ENCODE peak calls at places on chromosome 17, in ten cellular contexts. One of them, this sample, is unnamed.
A peak's percentile ranks its signal among the peaks of the same experiment; 100 is the strongest.

GRCh38 chr17:7374353-7374752 is 6.5 kb upstream of the TNK1 start:
- DNase-seq in hypothalamus: no peak
- DNase-seq in CD8-positive, alpha-beta T cell: no peak
- DNase-seq in germinal center: no peak
- DNase-seq in renal cortical epithelial cell: no peak
- DNase-seq in A172: no peak
- DNase-seq in astrocyte of the spinal cord: no peak
- DNase-seq in heart right ventricle: no peak
- DNase-seq in stimulated activated CD8-positive, alpha-beta memory T cell treated with anti-CD3 and anti-CD28 coated beads, Interleukin-4, amount 100 ng/mL, for 1 hour: no peak
- DNase-seq in ascending aorta: no peak
- DNase-seq in this sample: no peak

GRCh38 chr17:30378191-30378796 is 433 bp upstream of the CPD start:
- DNase-seq in heart right ventricle: peak; percentile 39
- DNase-seq in stimulated activated CD8-positive, alpha-beta memory T cell treated with anti-CD3 and anti-CD28 coated beads, Interleukin-4, amount 100 ng/mL, for 1 hour: peak; percentile 21
- DNase-seq in CD8-positive, alpha-beta T cell: peak; percentile 76
- DNase-seq in hypothalamus: peak; percentile 40
- DNase-seq in ascending aorta: no peak
- DNase-seq in astrocyte of the spinal cord: no peak
- DNase-seq in renal cortical epithelial cell: no peak
- DNase-seq in A172: no peak
- DNase-seq in germinal center: peak; percentile 33
- DNase-seq in this sample: no peak

GRCh38 chr17:38706625-38707298 is 1.7 kb downstream of the MLLT6 start:
- DNase-seq in heart right ventricle: no peak
- DNase-seq in A172: no peak
- DNase-seq in astrocyte of the spinal cord: no peak
- DNase-seq in germinal center: peak; percentile 40
- DNase-seq in ascending aorta: peak; percentile 63
- DNase-seq in hypothalamus: no peak
- DNase-seq in stimulated activated CD8-positive, alpha-beta memory T cell treated with anti-CD3 and anti-CD28 coated beads, Interleukin-4, amount 100 ng/mL, for 1 hour: no peak
- DNase-seq in CD8-positive, alpha-beta T cell: no peak
- DNase-seq in renal cortical epithelial cell: peak; percentile 23
- DNase-seq in this sample: no peak

GRCh38 chr17:80619535-80620235 is 75.0 kb downstream of the RPTOR start:
- DNase-seq in hypothalamus: no peak
- DNase-seq in A172: peak; percentile 81
- DNase-seq in germinal center: no peak
- DNase-seq in astrocyte of the spinal cord: no peak
- DNase-seq in CD8-positive, alpha-beta T cell: peak; percentile 21
- DNase-seq in stimulated activated CD8-positive, alpha-beta memory T cell treated with anti-CD3 and anti-CD28 coated beads, Interleukin-4, amount 100 ng/mL, for 1 hour: no peak
- DNase-seq in renal cortical epithelial cell: peak; percentile 82
- DNase-seq in ascending aorta: no peak
- DNase-seq in heart right ventricle: no peak
- DNase-seq in this sample: no peak

GRCh38 chr17:41792835-41793748 is 6.6 kb upstream of the JUP start:
- DNase-seq in CD8-positive, alpha-beta T cell: no peak
- DNase-seq in astrocyte of the spinal cord: no peak
- DNase-seq in stimulated activated CD8-positive, alpha-beta memory T cell treated with anti-CD3 and anti-CD28 coated beads, Interleukin-4, amount 100 ng/mL, for 1 hour: no peak
- DNase-seq in renal cortical epithelial cell: peak; percentile 84
- DNase-seq in heart right ventricle: peak; percentile 60
- DNase-seq in germinal center: no peak
- DNase-seq in A172: peak; percentile 96
- DNase-seq in ascending aorta: no peak
- DNase-seq in hypothalamus: no peak
- DNase-seq in this sample: no peak

GRCh38 chr17:37564252-37564651 is 45.0 kb downstream of the SYNRG start:
- DNase-seq in ascending aorta: no peak
- DNase-seq in astrocyte of the spinal cord: no peak
- DNase-seq in stimulated activated CD8-positive, alpha-beta memory T cell treated with anti-CD3 and anti-CD28 coated beads, Interleukin-4, amount 100 ng/mL, for 1 hour: no peak
- DNase-seq in hypothalamus: no peak
- DNase-seq in heart right ventricle: no peak
- DNase-seq in renal cortical epithelial cell: no peak
- DNase-seq in germinal center: no peak
- DNase-seq in CD8-positive, alpha-beta T cell: no peak
- DNase-seq in A172: no peak
- DNase-seq in this sample: no peak

GRCh38 chr17:42436401-42436800 is 13.3 kb upstream of the CAVIN1 start:
- DNase-seq in ascending aorta: peak; percentile 85
- DNase-seq in astrocyte of the spinal cord: peak; percentile 94
- DNase-seq in CD8-positive, alpha-beta T cell: no peak
- DNase-seq in stimulated activated CD8-positive, alpha-beta memory T cell treated with anti-CD3 and anti-CD28 coated beads, Interleukin-4, amount 100 ng/mL, for 1 hour: no peak
- DNase-seq in A172: peak; percentile 61
- DNase-seq in renal cortical epithelial cell: peak; percentile 37
- DNase-seq in hypothalamus: no peak
- DNase-seq in heart right ventricle: no peak
- DNase-seq in germinal center: no peak
- DNase-seq in this sample: peak; percentile 74

GRCh38 chr17:75518201-75518600 is 1.9 kb downstream of the TSEN54 start:
- DNase-seq in ascending aorta: no peak
- DNase-seq in stimulated activated CD8-positive, alpha-beta memory T cell treated with anti-CD3 and anti-CD28 coated beads, Interleukin-4, amount 100 ng/mL, for 1 hour: no peak
- DNase-seq in astrocyte of the spinal cord: no peak
- DNase-seq in heart right ventricle: no peak
- DNase-seq in A172: no peak
- DNase-seq in CD8-positive, alpha-beta T cell: peak; percentile 69
- DNase-seq in hypothalamus: no peak
- DNase-seq in germinal center: peak; percentile 37
- DNase-seq in renal cortical epithelial cell: no peak
- DNase-seq in this sample: no peak

GRCh38 chr17:58986005-58986404 is 120.7 kb downstream of the TRIM37 start:
- DNase-seq in germinal center: no peak
- DNase-seq in CD8-positive, alpha-beta T cell: no peak
- DNase-seq in stimulated activated CD8-positive, alpha-beta memory T cell treated with anti-CD3 and anti-CD28 coated beads, Interleukin-4, amount 100 ng/mL, for 1 hour: no peak
- DNase-seq in renal cortical epithelial cell: no peak
- DNase-seq in astrocyte of the spinal cord: peak; percentile 37
- DNase-seq in A172: no peak
- DNase-seq in hypothalamus: no peak
- DNase-seq in heart right ventricle: no peak
- DNase-seq in ascending aorta: no peak
- DNase-seq in this sample: no peak

GRCh38 chr17:81309140-81309858 is 14.2 kb upstream of the SLC38A10 start:
- DNase-seq in renal cortical epithelial cell: peak; percentile 57
- DNase-seq in ascending aorta: peak; percentile 91
- DNase-seq in heart right ventricle: peak; percentile 93
- DNase-seq in CD8-positive, alpha-beta T cell: no peak
- DNase-seq in astrocyte of the spinal cord: peak; percentile 47
- DNase-seq in germinal center: peak; percentile 32
- DNase-seq in stimulated activated CD8-positive, alpha-beta memory T cell treated with anti-CD3 and anti-CD28 coated beads, Interleukin-4, amount 100 ng/mL, for 1 hour: no peak
- DNase-seq in hypothalamus: no peak
- DNase-seq in A172: peak; percentile 91
- DNase-seq in this sample: peak; percentile 93

GRCh38 chr17:58315281-58315711 is 13.3 kb downstream of the TSPOAP1 start:
- DNase-seq in ascending aorta: peak; percentile 24
- DNase-seq in germinal center: no peak
- DNase-seq in heart right ventricle: no peak
- DNase-seq in renal cortical epithelial cell: no peak
- DNase-seq in A172: no peak
- DNase-seq in stimulated activated CD8-positive, alpha-beta memory T cell treated with anti-CD3 and anti-CD28 coated beads, Interleukin-4, amount 100 ng/mL, for 1 hour: no peak
- DNase-seq in CD8-positive, alpha-beta T cell: peak; percentile 45
- DNase-seq in astrocyte of the spinal cord: no peak
- DNase-seq in hypothalamus: no peak
- DNase-seq in this sample: peak; percentile 29

GRCh38 chr17:16027708-16028584 is 28.3 kb downstream of the TTC19 start:
- DNase-seq in heart right ventricle: no peak
- DNase-seq in CD8-positive, alpha-beta T cell: no peak
- DNase-seq in astrocyte of the spinal cord: peak; percentile 93
- DNase-seq in stimulated activated CD8-positive, alpha-beta memory T cell treated with anti-CD3 and anti-CD28 coated beads, Interleukin-4, amount 100 ng/mL, for 1 hour: no peak
- DNase-seq in germinal center: no peak
- DNase-seq in ascending aorta: no peak
- DNase-seq in hypothalamus: no peak
- DNase-seq in A172: peak; percentile 95
- DNase-seq in renal cortical epithelial cell: peak; percentile 95
- DNase-seq in this sample: no peak

GRCh38 chr17:6981426-6981825 is 14.4 kb upstream of the ALOX12 start:
- DNase-seq in CD8-positive, alpha-beta T cell: no peak
- DNase-seq in astrocyte of the spinal cord: no peak
- DNase-seq in renal cortical epithelial cell: no peak
- DNase-seq in ascending aorta: no peak
- DNase-seq in stimulated activated CD8-positive, alpha-beta memory T cell treated with anti-CD3 and anti-CD28 coated beads, Interleukin-4, amount 100 ng/mL, for 1 hour: no peak
- DNase-seq in A172: no peak
- DNase-seq in hypothalamus: no peak
- DNase-seq in heart right ventricle: no peak
- DNase-seq in germinal center: no peak
- DNase-seq in this sample: no peak

GRCh38 chr17:31309525-31309924 is 4.3 kb downstream of the EVI2B start:
- DNase-seq in stimulated activated CD8-positive, alpha-beta memory T cell treated with anti-CD3 and anti-CD28 coated beads, Interleukin-4, amount 100 ng/mL, for 1 hour: no peak
- DNase-seq in renal cortical epithelial cell: no peak
- DNase-seq in germinal center: peak; percentile 79
- DNase-seq in heart right ventricle: no peak
- DNase-seq in A172: no peak
- DNase-seq in astrocyte of the spinal cord: no peak
- DNase-seq in CD8-positive, alpha-beta T cell: no peak
- DNase-seq in ascending aorta: no peak
- DNase-seq in hypothalamus: no peak
- DNase-seq in this sample: no peak

GRCh38 chr17:62626719-62627218 is 701 bp upstream of the MRC2 start:
- DNase-seq in heart right ventricle: peak; percentile 46
- DNase-seq in germinal center: no peak
- DNase-seq in astrocyte of the spinal cord: peak; percentile 81
- DNase-seq in renal cortical epithelial cell: peak; percentile 73
- DNase-seq in CD8-positive, alpha-beta T cell: no peak
- DNase-seq in ascending aorta: peak; percentile 84
- DNase-seq in A172: peak; percentile 64
- DNase-seq in hypothalamus: no peak
- DNase-seq in stimulated activated CD8-positive, alpha-beta memory T cell treated with anti-CD3 and anti-CD28 coated beads, Interleukin-4, amount 100 ng/mL, for 1 hour: no peak
- DNase-seq in this sample: peak; percentile 85

GRCh38 chr17:49696233-49696761 is 11.5 kb downstream of the SLC35B1 start:
- DNase-seq in heart right ventricle: no peak
- DNase-seq in germinal center: no peak
- DNase-seq in ascending aorta: no peak
- DNase-seq in astrocyte of the spinal cord: no peak
- DNase-seq in CD8-positive, alpha-beta T cell: peak; percentile 68
- DNase-seq in renal cortical epithelial cell: no peak
- DNase-seq in A172: no peak
- DNase-seq in stimulated activated CD8-positive, alpha-beta memory T cell treated with anti-CD3 and anti-CD28 coated beads, Interleukin-4, amount 100 ng/mL, for 1 hour: no peak
- DNase-seq in hypothalamus: no peak
- DNase-seq in this sample: no peak

GRCh38 chr17:63838586-63839184 is 3.8 kb downstream of the SMARCD2 start:
- DNase-seq in germinal center: no peak
- DNase-seq in CD8-positive, alpha-beta T cell: no peak
- DNase-seq in stimulated activated CD8-positive, alpha-beta memory T cell treated with anti-CD3 and anti-CD28 coated beads, Interleukin-4, amount 100 ng/mL, for 1 hour: no peak
- DNase-seq in astrocyte of the spinal cord: peak; percentile 55
- DNase-seq in heart right ventricle: peak; percentile 90
- DNase-seq in hypothalamus: peak; percentile 15
- DNase-seq in ascending aorta: peak; percentile 96
- DNase-seq in A172: no peak
- DNase-seq in renal cortical epithelial cell: peak; percentile 44
- DNase-seq in this sample: peak; percentile 98

GRCh38 chr17:77167472-77168306 is 26.9 kb downstream of the SEC14L1 start:
- DNase-seq in hypothalamus: no peak
- DNase-seq in germinal center: no peak
- DNase-seq in astrocyte of the spinal cord: no peak
- DNase-seq in A172: peak; percentile 35
- DNase-seq in renal cortical epithelial cell: no peak
- DNase-seq in CD8-positive, alpha-beta T cell: no peak
- DNase-seq in ascending aorta: no peak
- DNase-seq in heart right ventricle: no peak
- DNase-seq in stimulated activated CD8-positive, alpha-beta memory T cell treated with anti-CD3 and anti-CD28 coated beads, Interleukin-4, amount 100 ng/mL, for 1 hour: no peak
- DNase-seq in this sample: no peak

GRCh38 chr17:75087182-75087557 is 584 bp upstream of the SLC16A5 start:
- DNase-seq in CD8-positive, alpha-beta T cell: no peak
- DNase-seq in germinal center: no peak
- DNase-seq in A172: no peak
- DNase-seq in heart right ventricle: no peak
- DNase-seq in ascending aorta: no peak
- DNase-seq in hypothalamus: no peak
- DNase-seq in astrocyte of the spinal cord: no peak
- DNase-seq in stimulated activated CD8-positive, alpha-beta memory T cell treated with anti-CD3 and anti-CD28 coated beads, Interleukin-4, amount 100 ng/mL, for 1 hour: no peak
- DNase-seq in renal cortical epithelial cell: no peak
- DNase-seq in this sample: no peak

GRCh38 chr17:38874505-38875419 is 4.9 kb downstream of the LASP1 start:
- DNase-seq in heart right ventricle: no peak
- DNase-seq in stimulated activated CD8-positive, alpha-beta memory T cell treated with anti-CD3 and anti-CD28 coated beads, Interleukin-4, amount 100 ng/mL, for 1 hour: no peak
- DNase-seq in germinal center: no peak
- DNase-seq in astrocyte of the spinal cord: no peak
- DNase-seq in renal cortical epithelial cell: no peak
- DNase-seq in CD8-positive, alpha-beta T cell: no peak
- DNase-seq in ascending aorta: no peak
- DNase-seq in hypothalamus: no peak
- DNase-seq in A172: no peak
- DNase-seq in this sample: no peak

GRCh38 chr17:81993726-81994592 is 16.5 kb downstream of the ASPSCR1 start:
- DNase-seq in ascending aorta: no peak
- DNase-seq in heart right ventricle: no peak
- DNase-seq in germinal center: no peak
- DNase-seq in CD8-positive, alpha-beta T cell: no peak
- DNase-seq in renal cortical epithelial cell: no peak
- DNase-seq in stimulated activated CD8-positive, alpha-beta memory T cell treated with anti-CD3 and anti-CD28 coated beads, Interleukin-4, amount 100 ng/mL, for 1 hour: no peak
- DNase-seq in astrocyte of the spinal cord: no peak
- DNase-seq in A172: no peak
- DNase-seq in hypothalamus: no peak
- DNase-seq in this sample: peak; percentile 64

GRCh38 chr17:45784583-45785372 is 658 bp downstream of the CRHR1 start:
- DNase-seq in astrocyte of the spinal cord: no peak
- DNase-seq in stimulated activated CD8-positive, alpha-beta memory T cell treated with anti-CD3 and anti-CD28 coated beads, Interleukin-4, amount 100 ng/mL, for 1 hour: peak; percentile 2
- DNase-seq in heart right ventricle: peak; percentile 20
- DNase-seq in renal cortical epithelial cell: no peak
- DNase-seq in CD8-positive, alpha-beta T cell: peak; percentile 59
- DNase-seq in A172: no peak
- DNase-seq in hypothalamus: no peak
- DNase-seq in germinal center: peak; percentile 35
- DNase-seq in ascending aorta: no peak
- DNase-seq in this sample: no peak

GRCh38 chr17:27207073-27207511 is 86.8 kb upstream of the WSB1 start:
- DNase-seq in stimulated activated CD8-positive, alpha-beta memory T cell treated with anti-CD3 and anti-CD28 coated beads, Interleukin-4, amount 100 ng/mL, for 1 hour: no peak
- DNase-seq in heart right ventricle: no peak
- DNase-seq in A172: peak; percentile 71
- DNase-seq in germinal center: no peak
- DNase-seq in astrocyte of the spinal cord: peak; percentile 33
- DNase-seq in ascending aorta: no peak
- DNase-seq in renal cortical epithelial cell: peak; percentile 62
- DNase-seq in CD8-positive, alpha-beta T cell: no peak
- DNase-seq in hypothalamus: no peak
- DNase-seq in this sample: no peak

GRCh38 chr17:78501241-78502036 is 75.8 kb downstream of the DNAH17 start:
- DNase-seq in heart right ventricle: no peak
- DNase-seq in ascending aorta: no peak
- DNase-seq in renal cortical epithelial cell: no peak
- DNase-seq in A172: no peak
- DNase-seq in hypothalamus: no peak
- DNase-seq in astrocyte of the spinal cord: no peak
- DNase-seq in CD8-positive, alpha-beta T cell: no peak
- DNase-seq in stimulated activated CD8-positive, alpha-beta memory T cell treated with anti-CD3 and anti-CD28 coated beads, Interleukin-4, amount 100 ng/mL, for 1 hour: no peak
- DNase-seq in germinal center: no peak
- DNase-seq in this sample: no peak

GRCh38 chr17:41810659-41811548 is 845 bp downstream of the P3H4 start:
- DNase-seq in hypothalamus: no peak
- DNase-seq in astrocyte of the spinal cord: no peak
- DNase-seq in germinal center: no peak
- DNase-seq in CD8-positive, alpha-beta T cell: no peak
- DNase-seq in renal cortical epithelial cell: no peak
- DNase-seq in heart right ventricle: no peak
- DNase-seq in A172: no peak
- DNase-seq in ascending aorta: no peak
- DNase-seq in stimulated activated CD8-positive, alpha-beta memory T cell treated with anti-CD3 and anti-CD28 coated beads, Interleukin-4, amount 100 ng/mL, for 1 hour: no peak
- DNase-seq in this sample: no peak

GRCh38 chr17:32523017-32523680 is 36.4 kb downstream of the CDK5R1 start:
- DNase-seq in germinal center: peak; percentile 76
- DNase-seq in A172: no peak
- DNase-seq in stimulated activated CD8-positive, alpha-beta memory T cell treated with anti-CD3 and anti-CD28 coated beads, Interleukin-4, amount 100 ng/mL, for 1 hour: no peak
- DNase-seq in heart right ventricle: no peak
- DNase-seq in CD8-positive, alpha-beta T cell: no peak
- DNase-seq in hypothalamus: no peak
- DNase-seq in astrocyte of the spinal cord: no peak
- DNase-seq in ascending aorta: no peak
- DNase-seq in renal cortical epithelial cell: no peak
- DNase-seq in this sample: no peak

GRCh38 chr17:80665792-80666191 is 121.2 kb downstream of the RPTOR start:
- DNase-seq in astrocyte of the spinal cord: no peak
- DNase-seq in stimulated activated CD8-positive, alpha-beta memory T cell treated with anti-CD3 and anti-CD28 coated beads, Interleukin-4, amount 100 ng/mL, for 1 hour: no peak
- DNase-seq in hypothalamus: no peak
- DNase-seq in renal cortical epithelial cell: no peak
- DNase-seq in CD8-positive, alpha-beta T cell: no peak
- DNase-seq in germinal center: no peak
- DNase-seq in A172: no peak
- DNase-seq in heart right ventricle: no peak
- DNase-seq in ascending aorta: no peak
- DNase-seq in this sample: no peak

GRCh38 chr17:42387663-42388380 is 420 bp downstream of the STAT3 start:
- DNase-seq in stimulated activated CD8-positive, alpha-beta memory T cell treated with anti-CD3 and anti-CD28 coated beads, Interleukin-4, amount 100 ng/mL, for 1 hour: no peak
- DNase-seq in CD8-positive, alpha-beta T cell: no peak
- DNase-seq in renal cortical epithelial cell: peak; percentile 49
- DNase-seq in germinal center: peak; percentile 30
- DNase-seq in A172: peak; percentile 55
- DNase-seq in hypothalamus: no peak
- DNase-seq in astrocyte of the spinal cord: no peak
- DNase-seq in heart right ventricle: peak; percentile 51
- DNase-seq in ascending aorta: peak; percentile 78
- DNase-seq in this sample: peak; percentile 80